ENCODE peak calls at places on chromosome 18, in seven cellular contexts. A, K, C, D, X, E and G are unnamed samples.

GRCh38 chr18:649341-649740 is 8.1 kb upstream of the TYMS start:
- DNase-seq in A (no peak), K (no peak), C (peak), D (no peak), X (no peak), E (no peak), G (no peak)

GRCh38 chr18:32937007-32937540 is 164.3 kb upstream of the KLHL14 start:
- DNase-seq in A (no peak), K (no peak), C (no peak), D (no peak), X (no peak), E (no peak), G (no peak)

GRCh38 chr18:46281185-46282176 is 177.3 kb downstream of the HAUS1 start:
- DNase-seq in A (peak), K (peak), C (peak), D (peak), X (no peak), E (peak), G (peak)

GRCh38 chr18:51391731-51392130 is 194.2 kb upstream of the MEX3C start:
- DNase-seq in A (no peak), K (no peak), C (no peak), D (no peak), X (no peak), E (no peak), G (no peak)

GRCh38 chr18:3593381-3593903 is 143.5 kb downstream of the TGIF1 start:
- DNase-seq in A (no peak), K (no peak), C (no peak), D (no peak), X (no peak), E (peak), G (no peak)

GRCh38 chr18:44996261-44996660 is 315.6 kb downstream of the SETBP1 start:
- DNase-seq in A (no peak), K (no peak), C (no peak), D (no peak), X (no peak), E (no peak), G (no peak)

GRCh38 chr18:23992119-23992940 is 22.2 kb upstream of the TTC39C start:
- DNase-seq in A (no peak), K (no peak), C (no peak), D (no peak), X (no peak), E (no peak), G (no peak)

GRCh38 chr18:64872710-64873458 is 724.0 kb upstream of the LINC00305 start:
- DNase-seq in A (no peak), K (no peak), C (no peak), D (no peak), X (no peak), E (no peak), G (no peak)

GRCh38 chr18:3877678-3878077 is 427.7 kb downstream of the TGIF1 start:
- DNase-seq in A (no peak), K (no peak), C (no peak), D (no peak), X (no peak), E (no peak), G (no peak)

GRCh38 chr18:60193780-60194179 is 178.8 kb downstream of the MC4R start:
- DNase-seq in A (no peak), K (no peak), C (no peak), D (no peak), X (no peak), E (no peak), G (no peak)

GRCh38 chr18:63969965-63970802 is at the start of gene SERPINB8:
- DNase-seq in A (peak), K (peak), C (peak), D (peak), X (no peak), E (peak), G (peak)

GRCh38 chr18:45998244-45998643 is 31.1 kb upstream of the EPG5 start:
- DNase-seq in A (no peak), K (no peak), C (no peak), D (no peak), X (no peak), E (peak), G (no peak)

GRCh38 chr18:3998698-3999333 is 456.3 kb downstream of the DLGAP1 start:
- DNase-seq in A (no peak), K (no peak), C (peak), D (peak), X (no peak), E (peak), G (peak)

GRCh38 chr18:21439453-21439852 is 161.1 kb downstream of the ESCO1 start:
- DNase-seq in A (no peak), K (no peak), C (peak), D (no peak), X (no peak), E (no peak), G (no peak)

GRCh38 chr18:46728219-46728930 is 28.5 kb downstream of the ST8SIA5 start:
- DNase-seq in A (no peak), K (no peak), C (no peak), D (no peak), X (no peak), E (no peak), G (no peak)

GRCh38 chr18:48828201-48828580 is 122.6 kb downstream of the SMAD7 start:
- DNase-seq in A (no peak), K (no peak), C (no peak), D (no peak), X (no peak), E (no peak), G (no peak)

GRCh38 chr18:54210463-54210862 is 14.0 kb downstream of the MBD2 start:
- DNase-seq in A (no peak), K (no peak), C (no peak), D (no peak), X (no peak), E (no peak), G (no peak)

GRCh38 chr18:79519751-79520472 is 124.2 kb downstream of the NFATC1 start:
- DNase-seq in A (no peak), K (no peak), C (no peak), D (no peak), X (no peak), E (peak), G (no peak)

GRCh38 chr18:9736942-9737813 is 29.1 kb downstream of the RAB31 start:
- DNase-seq in A (no peak), K (no peak), C (no peak), D (peak), X (no peak), E (no peak), G (no peak)

GRCh38 chr18:45423664-45424063 is 191.6 kb upstream of the SLC14A2 start:
- DNase-seq in A (no peak), K (no peak), C (no peak), D (no peak), X (no peak), E (no peak), G (no peak)

GRCh38 chr18:61502472-61502871 is 169.2 kb downstream of the CDH20 start:
- DNase-seq in A (peak), K (peak), C (peak), D (peak), X (peak), E (peak), G (peak)

GRCh38 chr18:22914633-22915032 is 18.5 kb upstream of the RBBP8 start:
- DNase-seq in A (no peak), K (no peak), C (peak), D (no peak), X (no peak), E (no peak), G (no peak)

GRCh38 chr18:11323359-11323819 is 174.0 kb upstream of the PIEZO2 start:
- DNase-seq in A (no peak), K (no peak), C (peak), D (no peak), X (no peak), E (no peak), G (peak)

GRCh38 chr18:68215931-68216330 is 499.0 kb downstream of the TMX3 start:
- DNase-seq in A (no peak), K (no peak), C (no peak), D (no peak), X (no peak), E (no peak), G (no peak)

GRCh38 chr18:65336411-65336810 is 414.4 kb upstream of the CDH7 start:
- DNase-seq in A (no peak), K (no peak), C (no peak), D (no peak), X (no peak), E (no peak), G (no peak)

GRCh38 chr18:22420649-22421048 is 2.9 kb upstream of the CTAGE1 start:
- DNase-seq in A (no peak), K (no peak), C (no peak), D (no peak), X (no peak), E (no peak), G (no peak)

GRCh38 chr18:49111191-49111988 is 160.6 kb upstream of the SMAD7 start:
- DNase-seq in A (no peak), K (no peak), C (peak), D (no peak), X (no peak), E (no peak), G (no peak)

GRCh38 chr18:28183418-28184078 is 6.6 kb upstream of the CDH2 start:
- DNase-seq in A (no peak), K (no peak), C (peak), D (no peak), X (no peak), E (no peak), G (no peak)

GRCh38 chr18:21129586-21130216 is 18.1 kb upstream of the ROCK1 start:
- DNase-seq in A (no peak), K (no peak), C (no peak), D (no peak), X (no peak), E (no peak), G (no peak)

GRCh38 chr18:245282-245847 is 22.5 kb downstream of the THOC1 start:
- DNase-seq in A (no peak), K (no peak), C (no peak), D (no peak), X (no peak), E (no peak), G (no peak)

GRCh38 chr18:74248189-74248975 is 43.4 kb downstream of the CYB5A start:
- DNase-seq in A (no peak), K (no peak), C (no peak), D (no peak), X (no peak), E (no peak), G (no peak)

GRCh38 chr18:74252032-74252380 is 39.8 kb downstream of the CYB5A start:
- DNase-seq in A (no peak), K (no peak), C (no peak), D (no peak), X (no peak), E (no peak), G (no peak)

GRCh38 chr18:74249181-74249968 is 42.4 kb downstream of the CYB5A start:
- DNase-seq in A (no peak), K (no peak), C (peak), D (no peak), X (no peak), E (no peak), G (no peak)

GRCh38 chr18:74250131-74250530 is 41.6 kb downstream of the CYB5A start:
- DNase-seq in A (no peak), K (no peak), C (no peak), D (no peak), X (no peak), E (no peak), G (no peak)

DNA sequence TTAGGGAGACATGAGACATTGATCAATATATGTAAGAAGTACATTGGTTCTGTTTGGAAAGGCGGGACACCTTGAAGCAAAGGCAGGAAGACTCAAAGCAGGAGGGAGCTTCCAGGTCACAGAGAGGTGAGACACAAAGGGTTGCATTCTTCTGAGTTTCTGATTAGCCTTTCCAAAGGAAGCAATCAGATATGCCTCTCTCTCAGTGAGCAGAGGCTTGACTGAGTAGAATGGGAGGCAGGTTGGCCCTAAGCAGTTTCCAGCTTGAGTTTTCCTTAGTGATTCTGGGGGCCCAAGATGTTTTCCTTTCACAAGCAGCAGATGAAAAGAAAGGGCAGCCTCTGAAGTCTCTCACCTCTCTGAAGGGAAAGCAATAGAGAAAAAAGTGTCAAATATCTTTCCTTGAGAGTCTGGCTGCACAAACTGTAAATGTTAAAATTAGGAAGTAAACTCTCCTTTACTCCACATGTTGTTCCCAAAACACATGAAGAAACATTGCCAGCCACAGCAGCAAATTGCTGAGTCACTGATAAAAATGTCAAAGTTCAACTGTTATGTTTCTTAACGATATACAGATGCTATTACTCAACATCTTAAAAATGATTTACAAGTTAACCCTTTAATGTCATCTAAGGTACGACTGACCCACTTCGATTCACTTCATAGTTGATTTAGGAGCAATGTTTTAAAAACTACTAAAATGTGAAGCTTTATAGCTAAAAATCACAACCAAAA is 40.3 kb downstream of the CYB5A start:
- DNase-seq in A (no peak), K (no peak), C (peak), D (no peak), X (no peak), E (no peak), G (no peak)
- TF ChIP-seq SP1 in A (no peak), K (no peak), C (no peak), D (no peak), X (no peak), E (no peak), G (no peak)

DNA sequence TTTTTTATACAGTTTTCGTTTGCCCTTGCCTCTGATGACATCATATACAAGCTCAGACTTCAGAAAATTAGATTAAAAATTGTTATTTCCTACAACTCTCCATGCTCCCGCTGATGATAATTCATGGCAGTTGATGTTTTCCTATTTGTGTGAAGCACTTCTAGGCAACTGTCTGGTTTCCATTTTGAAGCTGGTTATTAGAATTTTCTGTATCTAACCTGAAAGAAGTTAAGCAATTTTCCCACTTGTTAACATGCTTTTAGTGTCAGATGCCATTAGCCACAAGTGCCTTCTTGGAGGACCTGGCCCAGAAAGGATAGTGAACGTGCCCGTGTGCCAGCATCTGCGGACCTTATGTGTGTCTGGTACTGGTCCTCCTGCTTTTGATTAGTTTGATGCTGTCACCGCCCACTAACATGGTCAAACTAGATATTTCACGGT is 347.6 kb upstream of the RAB12 start:
- DNase-seq in A (no peak), K (no peak), C (no peak), D (no peak), X (no peak), E (no peak), G (no peak)
- TF ChIP-seq SP1 in A (no peak), K (no peak), C (no peak), D (no peak), X (no peak), E (no peak), G (no peak)

GRCh38 chr18:76722224-76723061 is 99.9 kb upstream of the ZNF236 start:
- DNase-seq in A (no peak), K (no peak), C (no peak), D (no peak), X (no peak), E (no peak), G (no peak)
- TF ChIP-seq SP1 in A (no peak), K (no peak), C (no peak), D (no peak), X (no peak), E (no peak), G (no peak)

GRCh38 chr18:42287047-42287446 is 332.0 kb downstream of the PIK3C3 start:
- DNase-seq in A (no peak), K (no peak), C (no peak), D (no peak), X (no peak), E (no peak), G (no peak)

GRCh38 chr18:42296192-42296591 is 341.2 kb downstream of the PIK3C3 start:
- DNase-seq in A (no peak), K (no peak), C (no peak), D (no peak), X (no peak), E (no peak), G (no peak)

GRCh38 chr18:42292654-42293053 is 337.6 kb downstream of the PIK3C3 start:
- DNase-seq in A (no peak), K (no peak), C (no peak), D (no peak), X (no peak), E (no peak), G (no peak)

GRCh38 chr18:42289526-42289925 is 334.5 kb downstream of the PIK3C3 start:
- DNase-seq in A (no peak), K (no peak), C (no peak), D (no peak), X (no peak), E (no peak), G (no peak)

DNA sequence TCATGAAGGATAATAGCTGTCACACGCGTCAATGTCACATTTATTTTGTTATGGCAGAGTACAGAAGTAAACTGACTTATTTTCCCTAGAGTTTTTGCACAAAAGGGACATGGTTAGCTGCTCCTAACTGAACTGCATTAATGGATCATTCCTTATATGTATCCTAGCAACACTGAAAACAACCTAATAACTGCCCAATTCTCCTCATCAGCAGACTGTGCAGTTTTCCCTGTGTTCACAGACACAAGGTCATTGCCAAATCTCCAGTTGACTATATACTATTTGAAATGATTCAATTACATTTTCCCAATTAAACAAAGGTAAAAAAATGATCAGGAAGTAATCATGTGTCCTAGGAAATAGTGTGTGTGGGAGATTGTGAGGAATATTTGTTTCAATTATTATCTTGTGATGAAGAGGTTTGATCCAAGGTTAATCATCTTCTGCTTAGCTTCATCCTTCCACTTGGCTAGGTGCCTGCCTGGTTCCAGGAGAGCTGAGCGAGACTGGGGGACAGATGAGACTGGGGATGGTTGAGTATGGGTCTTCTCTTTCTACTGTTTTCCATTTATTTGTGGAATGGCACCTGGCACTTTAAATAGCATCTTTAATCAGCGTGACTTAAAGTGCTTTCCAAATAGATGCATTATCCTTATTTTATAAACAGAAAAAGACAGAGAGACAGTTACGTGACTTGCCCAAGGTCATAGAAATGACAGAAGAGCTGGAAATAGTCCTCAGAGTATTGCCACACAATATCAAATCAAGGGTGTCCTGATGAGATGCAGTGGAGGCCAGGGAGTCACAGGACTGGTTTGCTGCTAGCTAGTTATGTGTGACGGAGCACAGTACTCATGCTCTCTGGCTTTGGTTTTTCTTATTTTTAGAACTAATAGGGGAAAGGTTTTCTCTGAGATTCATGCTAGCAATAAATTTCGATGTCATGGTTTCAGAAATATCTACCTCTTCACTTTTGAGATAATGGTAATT is 335.6 kb downstream of the PIK3C3 start:
- DNase-seq in A (no peak), K (no peak), C (no peak), D (no peak), X (no peak), E (no peak), G (no peak)
- TF ChIP-seq SP1 in A (no peak), K (no peak), C (no peak), D (no peak), X (no peak), E (no peak), G (no peak)

GRCh38 chr18:13454363-13455150 is 236.0 kb downstream of the LDLRAD4 start:
- DNase-seq in A (no peak), K (no peak), C (no peak), D (no peak), X (no peak), E (no peak), G (no peak)

GRCh38 chr18:13457327-13457726 is 238.8 kb downstream of the LDLRAD4 start:
- DNase-seq in A (no peak), K (no peak), C (no peak), D (no peak), X (no peak), E (no peak), G (no peak)

GRCh38 chr18:13455470-13455869 is 236.9 kb downstream of the LDLRAD4 start:
- DNase-seq in A (no peak), K (no peak), C (no peak), D (no peak), X (no peak), E (no peak), G (no peak)

GRCh38 chr18:13456736-13457271 is 238.2 kb downstream of the LDLRAD4 start:
- DNase-seq in A (no peak), K (no peak), C (no peak), D (no peak), X (no peak), E (no peak), G (no peak)

DNA sequence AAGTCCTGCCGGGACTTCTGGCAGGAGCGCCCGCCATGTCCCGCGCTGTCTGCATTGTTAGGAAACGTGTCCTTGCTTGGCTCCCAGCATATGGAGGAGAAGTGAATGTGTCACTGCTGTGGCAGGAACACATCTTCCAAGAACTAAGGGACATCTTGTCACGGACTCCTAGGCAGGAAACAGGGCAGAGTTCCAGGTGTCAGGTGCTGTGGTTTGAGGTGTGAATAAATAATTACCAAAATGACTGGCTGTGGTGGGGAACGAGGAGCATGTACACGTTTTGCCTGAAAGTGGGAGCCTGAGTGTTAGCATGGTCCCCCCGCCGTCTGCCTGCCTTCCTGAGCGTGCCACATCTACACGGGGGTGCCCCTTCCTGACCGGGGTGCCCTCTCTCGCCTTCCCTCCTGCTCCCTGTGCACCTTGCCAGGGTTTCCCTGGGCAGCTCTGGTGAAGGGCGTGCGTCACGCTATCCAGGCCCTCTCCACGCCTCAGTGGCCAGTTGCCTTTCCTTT is 237.5 kb downstream of the LDLRAD4 start:
- DNase-seq in A (no peak), K (no peak), C (no peak), D (no peak), X (peak), E (no peak), G (no peak)
- TF ChIP-seq SP1 in A (no peak), K (no peak), C (no peak), D (no peak), X (no peak), E (no peak), G (no peak)

GRCh38 chr18:58051765-58052460 is 7.9 kb downstream of the NEDD4L start:
- DNase-seq in A (no peak), K (no peak), C (no peak), D (no peak), X (no peak), E (no peak), G (no peak)
- TF ChIP-seq SP1 in A (no peak), K (no peak), C (no peak), D (no peak), X (no peak), E (no peak), G (no peak)

GRCh38 chr18:55484773-55485172 is 103.2 kb downstream of the TCF4 start:
- DNase-seq in A (no peak), K (no peak), C (no peak), D (no peak), X (no peak), E (no peak), G (no peak)
- TF ChIP-seq SP1 in A (no peak), K (no peak), C (no peak), D (no peak), X (no peak), E (no peak), G (no peak)